ENCODE peak calls at places on chromosomes 3 and 15, in seven cellular contexts. One of them, this sample, is unnamed.

GRCh38 chr15:80831606-80832224 is 52.5 kb downstream of the CEMIP start:
- DNase-seq in fibroblast of lung: no peak
- DNase-seq in OCI-LY7: no peak
- DNase-seq in colonic mucosa: no peak
- DNase-seq in gastrocnemius medialis: no peak
- DNase-seq in natural killer cell: no peak
- DNase-seq in neural progenitor cell: no peak
- DNase-seq in this sample: no peak

GRCh38 chr3:195736866-195737490 is 16.2 kb downstream of the MUC20 start:
- DNase-seq in gastrocnemius medialis: no peak
- DNase-seq in OCI-LY7: no peak
- DNase-seq in fibroblast of lung: no peak
- DNase-seq in neural progenitor cell: no peak
- DNase-seq in colonic mucosa: no peak
- DNase-seq in natural killer cell: no peak
- DNase-seq in this sample: no peak

GRCh38 chr15:84929795-84930371 is 45.4 kb downstream of the SLC28A1 start:
- DNase-seq in gastrocnemius medialis: no peak
- DNase-seq in colonic mucosa: peak
- DNase-seq in OCI-LY7: no peak
- DNase-seq in neural progenitor cell: no peak
- DNase-seq in natural killer cell: no peak
- DNase-seq in fibroblast of lung: peak
- DNase-seq in this sample: no peak

GRCh38 chr3:13260259-13261103 is 159.6 kb downstream of the NUP210 start:
- DNase-seq in natural killer cell: no peak
- DNase-seq in OCI-LY7: peak
- DNase-seq in colonic mucosa: no peak
- DNase-seq in neural progenitor cell: no peak
- DNase-seq in fibroblast of lung: no peak
- DNase-seq in gastrocnemius medialis: no peak
- DNase-seq in this sample: no peak

GRCh38 chr15:40106203-40107161 is 2.2 kb downstream of the BMF start:
- DNase-seq in gastrocnemius medialis: peak
- DNase-seq in neural progenitor cell: peak
- DNase-seq in natural killer cell: no peak
- DNase-seq in colonic mucosa: peak
- DNase-seq in OCI-LY7: peak
- DNase-seq in fibroblast of lung: no peak
- DNase-seq in this sample: peak

GRCh38 chr3:94234177-94234788 is 171.4 kb downstream of the NSUN3 start:
- DNase-seq in OCI-LY7: peak
- DNase-seq in fibroblast of lung: peak
- DNase-seq in natural killer cell: no peak
- DNase-seq in neural progenitor cell: peak
- DNase-seq in colonic mucosa: peak
- DNase-seq in gastrocnemius medialis: no peak
- DNase-seq in this sample: no peak

GRCh38 chr3:108296239-108296638 is at the start of gene HHLA2:
- DNase-seq in natural killer cell: no peak
- DNase-seq in colonic mucosa: peak
- DNase-seq in gastrocnemius medialis: no peak
- DNase-seq in fibroblast of lung: peak
- DNase-seq in OCI-LY7: no peak
- DNase-seq in neural progenitor cell: no peak
- DNase-seq in this sample: no peak

GRCh38 chr15:84793431-84793830 is 23.7 kb upstream of the ALPK3 start:
- DNase-seq in fibroblast of lung: no peak
- DNase-seq in colonic mucosa: no peak
- DNase-seq in OCI-LY7: no peak
- DNase-seq in natural killer cell: no peak
- DNase-seq in neural progenitor cell: no peak
- DNase-seq in gastrocnemius medialis: no peak
- DNase-seq in this sample: no peak

GRCh38 chr3:180358179-180358578 is 243.8 kb upstream of the TTC14 start:
- DNase-seq in colonic mucosa: no peak
- DNase-seq in neural progenitor cell: no peak
- DNase-seq in OCI-LY7: no peak
- DNase-seq in gastrocnemius medialis: no peak
- DNase-seq in fibroblast of lung: peak
- DNase-seq in natural killer cell: no peak
- DNase-seq in this sample: no peak

GRCh38 chr3:195129644-195130492 is 141.1 kb downstream of the XXYLT1 start:
- DNase-seq in OCI-LY7: no peak
- DNase-seq in natural killer cell: no peak
- DNase-seq in fibroblast of lung: peak
- DNase-seq in neural progenitor cell: no peak
- DNase-seq in colonic mucosa: no peak
- DNase-seq in gastrocnemius medialis: no peak
- DNase-seq in this sample: peak

GRCh38 chr3:144259267-144259666 is 287.6 kb downstream of the DIPK2A start:
- DNase-seq in neural progenitor cell: no peak
- DNase-seq in gastrocnemius medialis: no peak
- DNase-seq in fibroblast of lung: peak
- DNase-seq in natural killer cell: no peak
- DNase-seq in colonic mucosa: no peak
- DNase-seq in OCI-LY7: no peak
- DNase-seq in this sample: no peak

GRCh38 chr3:98786364-98786930 is 23.3 kb downstream of the ST3GAL6 start:
- DNase-seq in gastrocnemius medialis: no peak
- DNase-seq in natural killer cell: no peak
- DNase-seq in colonic mucosa: no peak
- DNase-seq in fibroblast of lung: peak
- DNase-seq in neural progenitor cell: no peak
- DNase-seq in OCI-LY7: no peak
- DNase-seq in this sample: no peak

GRCh38 chr15:76196286-76196948 is 114.9 kb downstream of the ETFA start:
- DNase-seq in fibroblast of lung: peak
- DNase-seq in colonic mucosa: peak
- DNase-seq in natural killer cell: no peak
- DNase-seq in neural progenitor cell: no peak
- DNase-seq in gastrocnemius medialis: peak
- DNase-seq in OCI-LY7: peak
- DNase-seq in this sample: no peak

GRCh38 chr15:20106026-20106425 is 435.6 kb downstream of the GOLGA6L6 start:
- DNase-seq in natural killer cell: no peak
- DNase-seq in colonic mucosa: no peak
- DNase-seq in gastrocnemius medialis: no peak
- DNase-seq in OCI-LY7: no peak
- DNase-seq in neural progenitor cell: peak
- DNase-seq in fibroblast of lung: no peak
- DNase-seq in this sample: no peak

GRCh38 chr3:36032180-36032895 is 348.0 kb upstream of the STAC start:
- DNase-seq in OCI-LY7: no peak
- DNase-seq in neural progenitor cell: no peak
- DNase-seq in natural killer cell: no peak
- DNase-seq in gastrocnemius medialis: no peak
- DNase-seq in colonic mucosa: no peak
- DNase-seq in fibroblast of lung: no peak
- DNase-seq in this sample: no peak

GRCh38 chr15:84816694-84817460 is at the start of gene ALPK3:
- DNase-seq in fibroblast of lung: peak
- DNase-seq in neural progenitor cell: peak
- DNase-seq in gastrocnemius medialis: peak
- DNase-seq in natural killer cell: no peak
- DNase-seq in colonic mucosa: no peak
- DNase-seq in OCI-LY7: no peak
- DNase-seq in this sample: no peak

GRCh38 chr3:82157952-82158351 is 396.5 kb upstream of the GBE1 start:
- DNase-seq in OCI-LY7: no peak
- DNase-seq in gastrocnemius medialis: no peak
- DNase-seq in colonic mucosa: no peak
- DNase-seq in fibroblast of lung: peak
- DNase-seq in neural progenitor cell: no peak
- DNase-seq in natural killer cell: no peak
- DNase-seq in this sample: no peak

GRCh38 chr15:64146885-64147681 is 4.4 kb upstream of the SNX22 start:
- DNase-seq in natural killer cell: no peak
- DNase-seq in OCI-LY7: no peak
- DNase-seq in neural progenitor cell: peak
- DNase-seq in colonic mucosa: no peak
- DNase-seq in fibroblast of lung: peak
- DNase-seq in gastrocnemius medialis: no peak
- DNase-seq in this sample: no peak

GRCh38 chr3:171704002-171704401 is 106.3 kb downstream of the PLD1 start:
- DNase-seq in neural progenitor cell: peak
- DNase-seq in fibroblast of lung: peak
- DNase-seq in gastrocnemius medialis: no peak
- DNase-seq in OCI-LY7: peak
- DNase-seq in natural killer cell: peak
- DNase-seq in colonic mucosa: peak
- DNase-seq in this sample: no peak

GRCh38 chr15:58873267-58873666 is 60.2 kb downstream of the SLTM start:
- DNase-seq in gastrocnemius medialis: no peak
- DNase-seq in colonic mucosa: no peak
- DNase-seq in OCI-LY7: no peak
- DNase-seq in neural progenitor cell: no peak
- DNase-seq in fibroblast of lung: peak
- DNase-seq in natural killer cell: no peak
- DNase-seq in this sample: no peak

GRCh38 chr3:100183608-100184125 is 69.4 kb upstream of the FILIP1L start:
- DNase-seq in fibroblast of lung: no peak
- DNase-seq in gastrocnemius medialis: no peak
- DNase-seq in neural progenitor cell: no peak
- DNase-seq in OCI-LY7: no peak
- DNase-seq in colonic mucosa: no peak
- DNase-seq in natural killer cell: no peak
- DNase-seq in this sample: no peak

GRCh38 chr15:81767076-81767475 is 278.7 kb downstream of the MEX3B start:
- DNase-seq in neural progenitor cell: no peak
- DNase-seq in OCI-LY7: no peak
- DNase-seq in natural killer cell: no peak
- DNase-seq in fibroblast of lung: no peak
- DNase-seq in gastrocnemius medialis: no peak
- DNase-seq in colonic mucosa: no peak
- DNase-seq in this sample: no peak

GRCh38 chr15:56351362-56351761 is 13.9 kb upstream of the TEX9 start:
- DNase-seq in colonic mucosa: no peak
- DNase-seq in neural progenitor cell: peak
- DNase-seq in natural killer cell: no peak
- DNase-seq in fibroblast of lung: no peak
- DNase-seq in OCI-LY7: no peak
- DNase-seq in gastrocnemius medialis: no peak
- DNase-seq in this sample: no peak

GRCh38 chr3:196440041-196440537 is 7.9 kb upstream of the UBXN7 start:
- DNase-seq in natural killer cell: no peak
- DNase-seq in colonic mucosa: no peak
- DNase-seq in OCI-LY7: no peak
- DNase-seq in gastrocnemius medialis: no peak
- DNase-seq in fibroblast of lung: peak
- DNase-seq in neural progenitor cell: no peak
- DNase-seq in this sample: no peak

GRCh38 chr3:139455855-139456254 is 20.5 kb downstream of the RBP2 start:
- DNase-seq in gastrocnemius medialis: no peak
- DNase-seq in OCI-LY7: no peak
- DNase-seq in neural progenitor cell: peak
- DNase-seq in colonic mucosa: no peak
- DNase-seq in natural killer cell: no peak
- DNase-seq in fibroblast of lung: no peak
- DNase-seq in this sample: no peak
- TF ChIP-seq CTCF in gastrocnemius medialis: no peak
- TF ChIP-seq CTCF in OCI-LY7: peak
- TF ChIP-seq CTCF in neural progenitor cell: peak
- TF ChIP-seq CTCF in colonic mucosa: no peak
- TF ChIP-seq CTCF in natural killer cell: no peak
- TF ChIP-seq CTCF in fibroblast of lung: no peak
- TF ChIP-seq CTCF in this sample: no peak

GRCh38 chr15:32104061-32104980 is 74.0 kb downstream of the CHRNA7 start:
- DNase-seq in neural progenitor cell: no peak
- DNase-seq in fibroblast of lung: no peak
- DNase-seq in OCI-LY7: no peak
- DNase-seq in natural killer cell: no peak
- DNase-seq in gastrocnemius medialis: no peak
- DNase-seq in colonic mucosa: no peak
- DNase-seq in this sample: no peak
- TF ChIP-seq CTCF in neural progenitor cell: no peak
- TF ChIP-seq CTCF in fibroblast of lung: no peak
- TF ChIP-seq CTCF in OCI-LY7: peak
- TF ChIP-seq CTCF in natural killer cell: no peak
- TF ChIP-seq CTCF in gastrocnemius medialis: no peak
- TF ChIP-seq CTCF in colonic mucosa: no peak
- TF ChIP-seq CTCF in this sample: no peak

DNA sequence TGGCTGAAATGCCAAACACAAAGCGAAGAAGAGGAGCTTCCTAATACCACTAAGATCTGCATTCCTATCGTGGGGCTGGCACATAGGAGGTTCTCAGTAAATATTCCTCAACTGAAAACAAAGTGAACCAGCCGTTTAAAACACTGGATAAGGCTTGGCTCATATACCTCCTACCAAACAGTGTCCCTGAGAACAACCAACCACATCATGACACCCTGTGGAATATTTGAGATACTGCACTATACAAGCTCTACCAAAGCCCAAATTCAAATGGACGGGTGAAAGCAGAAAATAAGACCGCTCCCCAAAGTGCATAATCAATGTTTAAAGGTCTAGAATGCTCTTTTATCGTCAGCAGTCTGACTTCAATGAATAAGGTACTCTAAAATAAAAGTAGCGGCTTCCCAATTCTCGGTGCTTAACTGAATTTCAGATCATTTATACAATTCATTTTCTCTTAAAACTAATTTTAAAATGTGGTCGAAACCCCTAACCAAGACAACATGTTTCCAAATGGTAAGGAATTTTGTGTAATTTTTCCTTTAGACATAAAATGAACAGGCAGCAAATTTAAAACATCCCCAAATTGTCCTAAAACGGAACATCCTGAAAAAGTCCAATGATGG is 425.8 kb downstream of the ERC2 start:
- DNase-seq in natural killer cell: no peak
- DNase-seq in colonic mucosa: no peak
- DNase-seq in OCI-LY7: peak
- DNase-seq in neural progenitor cell: peak
- DNase-seq in fibroblast of lung: peak
- DNase-seq in gastrocnemius medialis: no peak
- DNase-seq in this sample: no peak
- TF ChIP-seq CTCF in natural killer cell: no peak
- TF ChIP-seq CTCF in colonic mucosa: peak
- TF ChIP-seq CTCF in OCI-LY7: peak
- TF ChIP-seq CTCF in neural progenitor cell: peak
- TF ChIP-seq CTCF in fibroblast of lung: peak
- TF ChIP-seq CTCF in gastrocnemius medialis: no peak
- TF ChIP-seq CTCF in this sample: no peak

GRCh38 chr3:116337229-116337628 is 108.1 kb downstream of the LSAMP start:
- DNase-seq in colonic mucosa: no peak
- DNase-seq in neural progenitor cell: no peak
- DNase-seq in gastrocnemius medialis: no peak
- DNase-seq in fibroblast of lung: no peak
- DNase-seq in natural killer cell: no peak
- DNase-seq in OCI-LY7: no peak
- DNase-seq in this sample: no peak
- TF ChIP-seq CTCF in colonic mucosa: no peak
- TF ChIP-seq CTCF in neural progenitor cell: peak
- TF ChIP-seq CTCF in gastrocnemius medialis: no peak
- TF ChIP-seq CTCF in fibroblast of lung: no peak
- TF ChIP-seq CTCF in natural killer cell: no peak
- TF ChIP-seq CTCF in OCI-LY7: peak
- TF ChIP-seq CTCF in this sample: no peak

This sample was measured in activated B cell treated with CpG ODN at 0.5 μM for 24 hours.